ENCODE peak calls at places on chromosomes 11 and 22, in eight cellular contexts. G is sigmoid colon; K is kidney; C is cardiac muscle cell; Y is activated CD4-positive, alpha-beta T cell treated with anti-CD3 and anti-CD28 coated beads for 24 hours; O is activated CD4-positive, CD25-positive, alpha-beta regulatory T cell; W is epithelial cell of esophagus; D is AG08395. I is an unnamed sample.

GRCh38 chr11:36381005-36381350 is 84.9 kb downstream of the PRR5L start:
- DNase-seq in G (no peak), K (no peak), C (no peak), Y (no peak), O (no peak), W (no peak), D (no peak), I (no peak)

GRCh38 chr11:35138949-35139881 is at the start of gene CD44:
- DNase-seq in G (peak; percentile 90), K (peak; percentile 89), C (peak; percentile 62), Y (peak; percentile 66), O (peak; percentile 70), W (peak; percentile 83), D (peak; percentile 93), I (peak; percentile 94)

GRCh38 chr22:20899827-20900423 is 17.3 kb upstream of the CRKL start:
- DNase-seq in G (no peak), K (no peak), C (no peak), Y (no peak), O (no peak), W (no peak), D (no peak), I (no peak)

GRCh38 chr11:113161671-113162589 is 152.5 kb upstream of the TTC12 start:
- DNase-seq in G (no peak), K (no peak), C (no peak), Y (no peak), O (no peak), W (no peak), D (no peak), I (no peak)

GRCh38 chr22:31350410-31350863 is 4.3 kb upstream of the PATZ1 start:
- DNase-seq in G (no peak), K (peak; percentile 84), C (peak; percentile 45), Y (no peak), O (no peak), W (no peak), D (no peak), I (no peak)

GRCh38 chr11:2578006-2578933 is 121.5 kb downstream of the KCNQ1OT1 start:
- DNase-seq in G (peak; percentile 60), K (peak; percentile 61), C (no peak), Y (no peak), O (no peak), W (no peak), D (no peak), I (no peak)

GRCh38 chr11:68406318-68407313 is 53.9 kb upstream of the PPP6R3 start:
- DNase-seq in G (no peak), K (no peak), C (no peak), Y (no peak), O (no peak), W (no peak), D (no peak), I (no peak)

GRCh38 chr11:2121227-2122130 is 17.7 kb downstream of the IGF2 start:
- DNase-seq in G (no peak), K (no peak), C (no peak), Y (no peak), O (no peak), W (no peak), D (no peak), I (no peak)

GRCh38 chr11:36622431-36623136 is 24.5 kb upstream of the RAG2 start:
- DNase-seq in G (no peak), K (no peak), C (peak; percentile 49), Y (no peak), O (no peak), W (peak; percentile 55), D (peak; percentile 39), I (peak; percentile 14)

GRCh38 chr11:47858169-47858543 is 10.0 kb upstream of the NUP160 start:
- DNase-seq in G (no peak), K (no peak), C (peak; percentile 59), Y (no peak), O (no peak), W (peak; percentile 32), D (peak; percentile 88), I (peak; percentile 95)